ENCODE peak calls at places on chromosomes 11 and 22, in six cellular contexts. H, C, X, W, E and O are unnamed samples.

GRCh38 chr11:74683941-74684481 is 47.2 kb downstream of the CHRDL2 start:
- DNase-seq in H (peak; percentile 17), C (peak; percentile 39), X (no peak), W (no peak), E (no peak), O (no peak)

GRCh38 chr22:23816552-23816976 is 22.2 kb downstream of the DERL3 start:
- DNase-seq in H (peak; percentile 14), C (no peak), X (no peak), W (no peak), E (no peak), O (no peak)

GRCh38 chr11:118820412-118821357 is 29.7 kb upstream of the DDX6 start:
- DNase-seq in H (peak; percentile 78), C (peak; percentile 98), X (no peak), W (peak; percentile 81), E (peak; percentile 94), O (no peak)

GRCh38 chr11:19380375-19380774 is 139.6 kb upstream of the E2F8 start:
- DNase-seq in H (no peak), C (peak; percentile 41), X (peak; percentile 92), W (no peak), E (no peak), O (peak; percentile 92)

GRCh38 chr11:86244063-86244521 is 461 bp upstream of the EED start:
- DNase-seq in H (peak; percentile 91), C (peak; percentile 90), X (peak; percentile 79), W (peak; percentile 91), E (peak; percentile 80), O (peak; percentile 59)

GRCh38 chr22:41280065-41280464 is 5.9 kb downstream of the RANGAP1 start:
- DNase-seq in H (no peak), C (no peak), X (no peak), W (no peak), E (peak; percentile 91), O (no peak)

GRCh38 chr22:26656896-26657851 is at the start of gene MIAT:
- DNase-seq in H (peak; percentile 59), C (peak; percentile 17), X (peak; percentile 16), W (peak; percentile 26), E (no peak), O (no peak)

GRCh38 chr11:121194731-121195596 is 93.9 kb downstream of the TECTA start:
- DNase-seq in H (no peak), C (peak; percentile 32), X (peak; percentile 63), W (peak; percentile 64), E (peak; percentile 74), O (peak; percentile 6)

GRCh38 chr22:48410536-48410935 is 1417.1 kb downstream of the BRD1 start:
- DNase-seq in H (no peak), C (no peak), X (no peak), W (no peak), E (no peak), O (no peak)

GRCh38 chr11:47468598-47469214 is 19.8 kb upstream of the RAPSN start:
- DNase-seq in H (no peak), C (peak; percentile 28), X (no peak), W (no peak), E (no peak), O (no peak)

GRCh38 chr22:35299217-35299716 is 427 bp upstream of the TOM1 start:
- DNase-seq in H (no peak), C (no peak), X (no peak), W (no peak), E (no peak), O (no peak)

GRCh38 chr11:72079776-72080325 is 491 bp downstream of the NUMA1 start:
- DNase-seq in H (no peak), C (no peak), X (no peak), W (peak; percentile 43), E (peak; percentile 68), O (no peak)
- H3K4me3 ChIP-seq in H (peak overlapping the region; percentile 70), C (peak overlapping the region; percentile 59), X (peak overlapping the region; percentile 65), W (peak overlapping the region; percentile 73), E (peak overlapping the region; percentile 59), O (peak overlapping the region; percentile 81)

GRCh38 chr11:111934301-111934700 is 2.8 kb upstream of the DIXDC1 start:
- DNase-seq in H (no peak), C (no peak), X (no peak), W (no peak), E (no peak), O (no peak)

GRCh38 chr11:111933872-111934271 is 3.3 kb upstream of the DIXDC1 start:
- DNase-seq in H (no peak), C (no peak), X (no peak), W (no peak), E (no peak), O (no peak)

GRCh38 chr11:111936045-111936400 is 1.1 kb upstream of the DIXDC1 start:
- DNase-seq in H (no peak), C (no peak), X (no peak), W (no peak), E (no peak), O (no peak)

GRCh38 chr11:111937461-111937769 is 272 bp downstream of the DIXDC1 start:
- DNase-seq in H (no peak), C (no peak), X (no peak), W (no peak), E (no peak), O (no peak)

GRCh38 chr11:111935331-111936044 is 1.7 kb upstream of the DIXDC1 start:
- DNase-seq in H (no peak), C (no peak), X (no peak), W (no peak), E (no peak), O (no peak)
- H3K4me3 ChIP-seq in H (no peak overlapping the region), C (no peak overlapping the region), X (no peak overlapping the region), W (no peak overlapping the region), E (no peak overlapping the region), O (no peak overlapping the region)

DNA sequence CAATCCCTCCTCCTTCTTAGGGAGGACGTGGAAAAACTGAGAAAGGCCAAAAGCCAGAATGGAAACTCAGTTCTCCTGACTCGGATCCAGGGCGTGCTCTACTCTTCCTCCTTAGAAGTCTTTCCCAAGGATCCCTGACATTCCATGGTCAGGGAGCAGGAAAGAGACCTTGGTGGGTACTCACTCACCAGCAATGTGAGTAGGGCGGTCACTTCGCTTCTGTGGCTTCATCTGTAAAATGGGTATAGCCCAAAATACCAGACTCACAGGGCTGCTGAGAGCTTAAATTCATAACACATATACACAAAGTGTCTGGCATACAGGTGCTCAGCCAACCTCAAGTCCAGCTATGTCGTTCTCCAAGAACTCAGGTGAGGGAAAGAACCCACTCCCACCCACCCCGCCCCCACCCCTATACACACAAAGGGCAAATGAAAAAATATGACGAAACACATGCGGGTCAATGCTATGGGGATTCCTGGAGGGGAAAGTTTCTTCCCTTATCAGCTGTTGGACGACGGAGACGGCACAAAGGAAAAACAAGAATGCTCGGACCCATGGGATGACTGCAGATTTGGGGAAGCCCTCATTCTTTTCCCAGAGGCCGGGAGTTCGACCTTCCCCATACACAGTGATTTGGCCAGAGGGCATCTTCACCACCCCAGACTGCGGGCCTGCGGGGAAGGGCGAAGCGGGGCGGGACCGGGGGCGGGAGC is 471 bp upstream of the KCTD17 start:
- DNase-seq in H (no peak), C (no peak), X (no peak), W (no peak), E (no peak), O (no peak)
- H3K4me3 ChIP-seq in H (peak overlapping the region; percentile 65), C (peak overlapping the region; percentile 53), X (peak overlapping the region; percentile 40), W (peak overlapping the region; percentile 67), E (peak overlapping the region; percentile 52), O (peak overlapping the region; percentile 68)

GRCh38 chr11:12165237-12165875 is 55.0 kb downstream of the MICAL2 start:
- DNase-seq in H (no peak), C (no peak), X (no peak), W (peak; percentile 43), E (no peak), O (no peak)

GRCh38 chr11:12167098-12167999 is 57.0 kb downstream of the MICAL2 start:
- DNase-seq in H (no peak), C (peak; percentile 42), X (peak; percentile 94), W (peak; percentile 94), E (no peak), O (peak; percentile 76)

GRCh38 chr11:12164061-12165014 is 53.9 kb downstream of the MICAL2 start:
- DNase-seq in H (no peak), C (no peak), X (peak; percentile 77), W (no peak), E (peak; percentile 83), O (peak; percentile 68)

GRCh38 chr11:12168114-12168513 is 57.7 kb downstream of the MICAL2 start:
- DNase-seq in H (no peak), C (no peak), X (no peak), W (no peak), E (no peak), O (no peak)

DNA sequence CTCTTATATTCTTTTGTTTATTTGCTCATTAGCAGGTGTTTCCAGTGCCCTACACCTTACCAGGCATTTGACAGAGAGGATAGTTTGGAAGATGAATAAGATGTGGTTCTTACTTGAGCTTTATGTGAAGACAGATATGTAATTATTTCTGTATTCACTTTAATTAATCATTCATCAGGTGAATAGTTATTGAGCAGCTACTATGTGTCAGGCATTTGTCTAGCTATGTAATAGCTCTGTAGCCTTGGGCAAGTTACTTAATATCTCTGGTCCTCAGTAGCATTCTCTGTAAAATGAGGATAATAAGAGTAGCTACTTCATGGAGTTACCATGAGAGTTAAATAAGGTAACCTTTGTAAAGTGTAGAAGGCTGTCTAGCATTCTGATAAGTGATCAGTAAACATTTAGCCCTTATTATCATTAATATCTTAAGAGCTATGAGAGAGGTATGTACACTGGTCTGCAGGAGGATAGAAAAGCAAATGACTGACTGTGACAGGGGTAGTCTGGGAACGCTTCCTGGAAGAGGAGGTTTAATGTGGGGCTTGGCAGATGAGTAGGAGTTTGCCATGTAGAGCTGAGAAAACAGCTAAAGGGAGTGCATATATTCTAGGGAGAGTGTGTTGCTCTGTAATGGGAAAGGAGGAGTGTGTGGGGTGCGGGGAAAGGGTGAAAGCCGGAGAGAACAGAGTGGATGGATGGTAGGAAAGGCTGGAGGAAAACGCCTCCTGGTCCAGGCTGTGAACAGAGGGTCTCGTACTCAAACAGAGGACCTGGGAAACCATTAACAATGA is 56.1 kb downstream of the MICAL2 start:
- DNase-seq in H (no peak), C (no peak), X (no peak), W (no peak), E (no peak), O (no peak)
- H3K4me3 ChIP-seq in H (no peak overlapping the region), C (no peak overlapping the region), X (no peak overlapping the region), W (no peak overlapping the region), E (no peak overlapping the region), O (no peak overlapping the region)

GRCh38 chr11:561148-562003 is 606 bp downstream of the RASSF7 start:
- DNase-seq in H (peak; percentile 90), C (peak; percentile 52), X (no peak), W (peak; percentile 98), E (no peak), O (no peak)

GRCh38 chr11:560305-561147 is at the start of the genes LMNTD2 and RASSF7:
- DNase-seq in H (peak; percentile 90), C (peak; percentile 93), X (peak; percentile 76), W (peak; percentile 94), E (peak; percentile 95), O (peak; percentile 24)

GRCh38 chr11:558503-558902 is 2.0 kb downstream of the LMNTD2 start:
- DNase-seq in H (no peak), C (no peak), X (no peak), W (no peak), E (no peak), O (no peak)

GRCh38 chr11:559020-559620 is 1.4 kb downstream of the LMNTD2 start:
- DNase-seq in H (no peak), C (no peak), X (no peak), W (no peak), E (no peak), O (no peak)

GRCh38 chr11:559712-560304 is 730 bp downstream of the LMNTD2 start:
- DNase-seq in H (no peak), C (no peak), X (no peak), W (peak; percentile 89), E (no peak), O (no peak)
- H3K4me3 ChIP-seq in H (peak overlapping the region; percentile 73), C (peak overlapping the region; percentile 90), X (peak overlapping the region; percentile 55), W (peak overlapping the region; percentile 59), E (peak overlapping the region; percentile 85), O (peak overlapping the region; percentile 60)